ENCODE peak calls at places on chromosome 2, in seven cellular contexts. R, H, Q, M, L, E and J are unnamed samples.

GRCh38 chr2:216739035-216739434 is 43.7 kb upstream of the IGFBP5 start:
- DNase-seq in M (no peak), R (no peak), Q (no peak), L (no peak), H (no peak), E (no peak), J (no peak)

GRCh38 chr2:236334122-236334876 is 70.1 kb upstream of the ASB18 start:
- DNase-seq in H (no peak), R (no peak), Q (no peak), L (no peak), E (no peak), M (peak; percentile 57), J (no peak)

GRCh38 chr2:239194731-239195317 is 206.0 kb downstream of the HDAC4 start:
- DNase-seq in H (no peak), E (no peak), Q (peak; percentile 70), R (no peak), L (peak; percentile 13), M (peak; percentile 14), J (no peak)

GRCh38 chr2:67574230-67574629 is 177.1 kb downstream of the ETAA1 start:
- DNase-seq in R (peak; percentile 29), Q (no peak), L (no peak), E (no peak), H (no peak), M (no peak), J (no peak)

GRCh38 chr2:224278531-224278930 is 123.4 kb downstream of the FAM124B start:
- DNase-seq in R (peak; percentile 9), Q (no peak), M (no peak), H (no peak), E (no peak), L (no peak), J (no peak)

GRCh38 chr2:207617011-207617671 is 8.1 kb downstream of the METTL21A start:
- DNase-seq in M (no peak), R (peak; percentile 80), Q (no peak), H (peak; percentile 64), E (no peak), L (no peak), J (no peak)

GRCh38 chr2:181784556-181784955 is 104.2 kb upstream of the NEUROD1 start:
- DNase-seq in H (no peak), E (no peak), M (no peak), L (no peak), R (peak; percentile 36), Q (no peak), J (no peak)

GRCh38 chr2:148135705-148136104 is 114.8 kb downstream of the MBD5 start:
- DNase-seq in H (no peak), R (no peak), M (no peak), L (no peak), Q (no peak), E (no peak), J (no peak)

GRCh38 chr2:48138898-48139297 is 232.6 kb upstream of the FBXO11 start:
- DNase-seq in E (no peak), L (no peak), M (no peak), H (no peak), R (no peak), Q (no peak), J (no peak)

GRCh38 chr2:95138702-95139101 is 17.1 kb upstream of the MRPS5 start:
- DNase-seq in M (no peak), Q (no peak), R (no peak), E (no peak), H (no peak), L (no peak), J (no peak)

GRCh38 chr2:133266075-133266925 is 302.0 kb downstream of the NCKAP5 start:
- DNase-seq in E (no peak), M (no peak), R (no peak), L (no peak), Q (no peak), H (peak; percentile 49), J (no peak)

GRCh38 chr2:29829841-29830240 is 91.5 kb downstream of the ALK start:
- DNase-seq in R (no peak), E (no peak), L (no peak), H (no peak), Q (no peak), M (no peak), J (no peak)

GRCh38 chr2:209757200-209757599 is 14.4 kb upstream of the UNC80 start:
- DNase-seq in E (no peak), Q (no peak), R (no peak), H (no peak), M (no peak), L (no peak), J (no peak)

GRCh38 chr2:47541848-47542450 is 139.0 kb downstream of the MSH2 start:
- DNase-seq in R (no peak), H (no peak), L (no peak), M (no peak), Q (peak; percentile 41), E (no peak), J (no peak)

GRCh38 chr2:221461911-221462310 is 110.2 kb downstream of the EPHA4 start:
- DNase-seq in Q (no peak), R (peak; percentile 18), E (no peak), M (no peak), L (no peak), H (no peak), J (no peak)

GRCh38 chr2:70979626-70980025 is 1.2 kb downstream of the ANKRD53 start:
- DNase-seq in E (no peak), H (no peak), M (no peak), R (no peak), L (no peak), Q (peak; percentile 66), J (no peak)

GRCh38 chr2:218444692-218445357 is 25.9 kb downstream of the VIL1 start:
- DNase-seq in L (no peak), Q (no peak), M (no peak), R (no peak), H (no peak), E (no peak), J (no peak)

GRCh38 chr2:95344656-95345055 is 47.5 kb downstream of the KCNIP3 start:
- DNase-seq in E (no peak), R (no peak), M (peak; percentile 15), Q (peak; percentile 30), H (no peak), L (no peak), J (no peak)

GRCh38 chr2:1660656-1661650 is 83.4 kb downstream of the PXDN start:
- DNase-seq in H (no peak), R (no peak), Q (peak; percentile 40), L (no peak), M (peak; percentile 12), E (no peak), J (no peak)

GRCh38 chr2:86625096-86625495 is 1.4 kb upstream of the RNF103 start:
- DNase-seq in H (no peak), Q (no peak), R (no peak), L (no peak), M (no peak), E (no peak), J (no peak)

GRCh38 chr2:38653715-38654494 is 12.0 kb upstream of the GALM start:
- DNase-seq in L (no peak), H (no peak), E (no peak), M (no peak), Q (no peak), R (no peak), J (no peak)

GRCh38 chr2:46306320-46306719 is 9.1 kb downstream of the EPAS1 start:
- DNase-seq in Q (no peak), E (no peak), M (no peak), R (no peak), H (no peak), L (no peak), J (no peak)
- H3K27ac ChIP-seq in Q (peak overlapping the region; percentile 33), E (peak overlapping the region; percentile 75), M (peak overlapping the region; percentile 83), R (no peak overlapping the region), H (peak overlapping the region; percentile 92), L (peak overlapping the region; percentile 80), J (peak overlapping the region; percentile 87)

GRCh38 chr2:190333395-190333794 is 10.0 kb upstream of the INPP1 start:
- DNase-seq in E (no peak), L (no peak), R (no peak), H (no peak), M (no peak), Q (no peak), J (no peak)

GRCh38 chr2:190333928-190334327 is 9.5 kb upstream of the INPP1 start:
- DNase-seq in R (no peak), M (no peak), Q (no peak), E (no peak), H (no peak), L (no peak), J (no peak)

GRCh38 chr2:190327995-190328394 is 8.4 kb upstream of the HIBCH start:
- DNase-seq in L (no peak), M (no peak), H (no peak), R (no peak), E (no peak), Q (no peak), J (no peak)

GRCh38 chr2:190325588-190325987 is 6.0 kb upstream of the HIBCH start:
- DNase-seq in R (no peak), H (no peak), Q (no peak), L (no peak), E (no peak), M (no peak), J (no peak)

DNA sequence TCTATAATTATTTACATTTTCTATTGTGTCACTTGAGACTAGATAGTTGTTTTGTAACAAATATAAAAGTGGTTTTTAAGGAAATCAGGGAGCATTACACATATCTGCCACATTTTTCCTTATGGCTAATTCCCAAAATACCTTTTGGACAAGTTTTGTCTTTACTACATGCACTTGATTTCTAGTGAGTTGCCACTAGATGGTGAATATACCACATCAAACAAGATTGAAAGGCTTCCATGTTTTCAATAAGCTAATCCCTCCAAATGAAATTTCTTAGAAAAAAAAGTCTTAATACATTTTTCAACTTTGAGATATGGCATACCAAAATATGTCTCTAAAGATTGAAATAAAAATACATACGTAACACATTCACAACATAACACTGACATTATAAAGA is 9.1 kb upstream of the HIBCH start:
- DNase-seq in L (no peak), R (no peak), M (no peak), Q (no peak), H (no peak), E (no peak), J (no peak)
- TF ChIP-seq CTCF in L (no peak), R (no peak), M (no peak), Q (no peak), H (peak; percentile 49), E (peak; percentile 26), J (no peak)

GRCh38 chr2:160562730-160563129 is 69.1 kb upstream of the RBMS1 start:
- DNase-seq in R (no peak), Q (no peak), E (no peak), M (no peak), H (no peak), L (no peak), J (no peak)

GRCh38 chr2:160557903-160558302 is 64.3 kb upstream of the RBMS1 start:
- DNase-seq in L (no peak), Q (no peak), M (no peak), H (no peak), R (no peak), E (no peak), J (no peak)

GRCh38 chr2:160565099-160565498 is 71.5 kb upstream of the RBMS1 start:
- DNase-seq in R (no peak), L (no peak), Q (no peak), E (no peak), H (no peak), M (no peak), J (no peak)

GRCh38 chr2:160558531-160558930 is 64.9 kb upstream of the RBMS1 start:
- DNase-seq in E (no peak), H (no peak), Q (no peak), R (no peak), L (no peak), M (no peak), J (no peak)

GRCh38 chr2:160561551-160562280 is 68.1 kb upstream of the RBMS1 start:
- DNase-seq in L (no peak), R (no peak), E (no peak), H (no peak), M (no peak), Q (no peak), J (no peak)
- H3K27ac ChIP-seq in L (no peak overlapping the region), R (no peak overlapping the region), E (peak overlapping the region; percentile 8), H (peak overlapping the region; percentile 85), M (peak overlapping the region; percentile 8), Q (no peak overlapping the region), J (no peak overlapping the region)

GRCh38 chr2:129922571-129923264 is 56.7 kb upstream of the RAB6C start:
- DNase-seq in H (no peak), R (no peak), Q (no peak), L (no peak), M (no peak), E (no peak), J (no peak)
- TF ChIP-seq CTCF in H (no peak), R (no peak), Q (no peak), L (no peak), M (no peak), E (no peak), J (no peak)